ENCODE peak calls at places on chromosomes 12 and 14, in seven cellular contexts. G is IMR-90, P is ovary, J is transverse colon, Y is HepG2, K is HCT116, N is body of pancreas. L is an unnamed sample.

GRCh38 chr12:40911676-40912075 is 219.4 kb downstream of the CNTN1 start:
- DNase-seq in G (no peak), J (no peak), N (no peak), P (no peak), K (peak), Y (no peak), L (no peak)

GRCh38 chr14:23299558-23299957 is 3.1 kb downstream of the PPP1R3E start:
- DNase-seq in P (no peak), Y (peak), N (no peak), J (no peak), G (peak), K (no peak), L (peak)

GRCh38 chr14:23321572-23322547 is 603 bp downstream of the PABPN1 start:
- DNase-seq in K (no peak), G (peak), Y (peak), P (no peak), J (peak), N (peak), L (no peak)

GRCh38 chr14:104392001-104392395 is 187.6 kb upstream of the C14orf180 start:
- DNase-seq in K (no peak), J (no peak), N (no peak), G (no peak), P (no peak), Y (no peak), L (no peak)

GRCh38 chr12:92143280-92143679 is 2.4 kb downstream of the BTG1 start:
- DNase-seq in K (no peak), Y (no peak), J (no peak), N (no peak), G (no peak), P (no peak), L (no peak)

GRCh38 chr12:48021485-48022179 is 17.4 kb upstream of the COL2A1 start:
- DNase-seq in N (no peak), J (peak), P (no peak), K (no peak), G (no peak), Y (no peak), L (no peak)

GRCh38 chr14:55241673-55242072 is 29.5 kb upstream of the FBXO34 start:
- DNase-seq in G (no peak), P (no peak), J (no peak), N (no peak), K (no peak), Y (no peak), L (no peak)

GRCh38 chr12:77031745-77032144 is 33.6 kb downstream of the E2F7 start:
- DNase-seq in G (peak), Y (no peak), P (no peak), J (no peak), N (no peak), K (no peak), L (no peak)

GRCh38 chr14:100840751-100841444 is 15.0 kb downstream of the MEG3 start:
- DNase-seq in Y (no peak), K (no peak), P (no peak), N (no peak), J (no peak), G (no peak), L (no peak)

GRCh38 chr14:65412881-65413738 is 580 bp downstream of the FUT8 start:
- DNase-seq in J (peak), N (peak), Y (peak), P (peak), G (peak), K (no peak), L (no peak)

GRCh38 chr12:84124211-84124610 is 788.4 kb downstream of the SLC6A15 start:
- DNase-seq in Y (no peak), K (no peak), J (no peak), P (no peak), N (no peak), G (peak), L (no peak)

GRCh38 chr12:130127909-130128763 is 34.1 kb upstream of the FZD10 start:
- DNase-seq in N (peak), G (no peak), Y (no peak), P (peak), J (no peak), K (no peak), L (peak)

GRCh38 chr14:77122555-77123125 is 19.0 kb downstream of the ZDHHC22 start:
- DNase-seq in N (no peak), P (no peak), G (no peak), J (no peak), K (no peak), Y (no peak), L (no peak)

GRCh38 chr12:12872139-12872933 is 19.0 kb upstream of the GPRC5A start:
- DNase-seq in J (peak), G (peak), N (no peak), Y (peak), K (peak), P (no peak), L (no peak)

GRCh38 chr14:92400579-92401444 is 77.8 kb downstream of the SLC24A4 start:
- DNase-seq in G (peak), J (no peak), K (no peak), N (no peak), P (no peak), Y (no peak), L (no peak)

GRCh38 chr12:3931721-3932120 is 58.5 kb upstream of the PARP11 start:
- DNase-seq in P (no peak), Y (no peak), N (no peak), J (no peak), K (no peak), G (no peak), L (peak)

GRCh38 chr12:109555431-109556315 is 17.6 kb downstream of the MMAB start:
- DNase-seq in N (no peak), Y (no peak), G (no peak), J (no peak), K (no peak), P (no peak), L (no peak)

GRCh38 chr14:56686416-56686815 is 106.8 kb downstream of the TMEM260 start:
- DNase-seq in K (no peak), J (peak), G (no peak), Y (peak), P (no peak), N (peak), L (peak)

GRCh38 chr12:116389990-116390655 is 112.6 kb upstream of the MED13L start:
- DNase-seq in Y (no peak), P (no peak), N (no peak), K (peak), G (peak), J (no peak), L (no peak)

GRCh38 chr12:1533205-1533601 is 61.2 kb downstream of the FBXL14 start:
- DNase-seq in J (no peak), G (no peak), Y (no peak), P (no peak), N (no peak), K (no peak), L (no peak)

GRCh38 chr12:116194935-116195431 is 82.5 kb downstream of the MED13L start:
- DNase-seq in J (peak), G (no peak), P (no peak), K (no peak), N (no peak), Y (no peak), L (no peak)

GRCh38 chr12:47744005-47744651 is 14.6 kb downstream of the RAPGEF3 start:
- DNase-seq in G (no peak), P (no peak), Y (peak), J (peak), K (peak), N (peak), L (peak)

GRCh38 chr14:104001003-104001402 is 58.7 kb upstream of the RD3L start:
- DNase-seq in G (no peak), N (no peak), J (no peak), P (no peak), K (peak), Y (peak), L (no peak)

GRCh38 chr14:77059276-77059934 is 30.9 kb upstream of the IRF2BPL start:
- DNase-seq in N (peak), K (peak), J (no peak), P (no peak), Y (peak), G (peak), L (no peak)

GRCh38 chr14:24774167-24774915 is 140.4 kb upstream of the GZMB start:
- DNase-seq in N (no peak), K (no peak), J (no peak), Y (no peak), G (no peak), P (no peak), L (no peak)

GRCh38 chr12:126950266-126950665 is 1316.7 kb upstream of the TMEM132C start:
- DNase-seq in G (no peak), J (no peak), N (no peak), P (no peak), K (no peak), Y (no peak), L (no peak)

DNA sequence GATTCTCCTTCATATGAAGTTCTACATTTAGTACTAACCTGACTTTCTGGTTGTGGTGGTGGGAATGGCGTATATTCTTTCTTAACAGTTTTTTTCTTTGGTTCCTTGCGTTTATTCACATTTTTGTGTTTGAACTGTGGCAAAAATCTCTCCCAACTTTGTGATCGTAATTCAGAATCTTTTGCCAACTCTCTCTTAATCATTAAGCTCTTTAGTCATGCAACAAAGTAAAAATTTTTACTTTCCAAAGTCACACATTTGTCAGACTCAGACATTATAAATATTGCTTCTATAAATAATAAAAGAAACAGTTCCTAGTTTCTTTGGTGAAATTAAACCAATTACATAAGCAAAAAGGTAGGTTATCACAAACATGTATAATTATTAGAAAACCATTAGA is 7.5 kb downstream of the KRR1 start:
- DNase-seq in J (no peak), N (no peak), P (no peak), Y (no peak), G (no peak), K (no peak), L (no peak)
- TF ChIP-seq POLR2A in J (no peak), N (no peak), P (no peak), Y (no peak), G (no peak), K (no peak), L (no peak)

DNA sequence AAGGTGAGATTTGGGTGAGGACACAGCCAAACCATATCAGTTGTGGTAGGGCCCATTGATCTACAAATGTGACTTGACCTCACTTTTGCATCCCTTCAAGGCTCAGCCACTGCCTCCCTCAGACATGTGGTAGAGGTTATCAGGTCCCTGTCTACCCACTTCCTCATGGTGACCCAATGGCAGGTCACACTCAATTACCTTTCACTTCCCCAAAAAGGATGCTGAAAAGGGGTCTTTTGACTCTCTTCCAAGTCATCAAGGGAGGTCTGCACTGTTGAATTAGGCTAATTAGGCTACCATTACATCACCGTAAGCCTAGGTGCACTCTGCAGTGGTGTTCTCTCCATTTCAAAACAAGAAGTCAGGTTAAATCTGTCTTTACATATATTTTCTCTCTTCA is 22.6 kb upstream of the DRAM1 start:
- DNase-seq in J (no peak), Y (no peak), G (no peak), P (no peak), K (no peak), N (no peak), L (no peak)
- H3K27ac ChIP-seq in J (no peak), Y (no peak), G (peak), P (no peak), K (no peak), N (no peak), L (no peak)

DNA sequence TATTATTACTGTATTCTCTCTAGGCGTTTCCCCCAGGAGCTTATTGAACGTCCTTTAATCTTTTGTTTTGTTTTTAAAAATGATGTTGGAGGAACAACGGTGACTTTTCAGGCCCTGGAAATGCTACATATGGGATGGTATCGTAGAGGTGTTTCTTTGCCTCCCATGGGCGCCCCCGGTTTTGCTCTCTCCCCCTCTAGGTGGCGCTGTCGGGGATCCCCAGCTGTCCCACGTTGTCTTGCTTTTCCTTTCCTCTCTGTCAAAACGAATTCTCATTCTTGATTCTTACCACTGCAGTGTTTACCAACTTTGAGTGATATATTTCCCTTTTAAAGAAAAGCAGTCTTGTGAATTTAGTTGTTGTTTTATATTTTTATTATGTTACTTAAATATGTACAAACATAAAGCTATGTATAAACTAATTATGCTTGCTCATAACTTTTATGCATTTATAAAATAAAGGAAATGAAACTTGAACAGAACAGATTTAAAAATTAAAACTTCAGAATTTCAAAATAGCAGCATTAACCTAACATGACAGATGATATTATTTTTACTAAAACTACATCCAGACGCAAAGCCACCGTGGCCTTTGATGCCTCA is 171.9 kb downstream of the RGS6 start:
- DNase-seq in K (peak), G (no peak), N (peak), J (peak), Y (no peak), P (no peak), L (peak)
- TF ChIP-seq CTCF in K (peak), G (peak), N (peak), J (peak), Y (peak), P (no peak), L (peak)

GRCh38 chr14:51627313-51627712 is 24.4 kb upstream of the FRMD6 start:
- DNase-seq in N (no peak), K (no peak), Y (no peak), P (no peak), J (no peak), G (no peak), L (no peak)

GRCh38 chr14:51626788-51627187 is 24.9 kb upstream of the FRMD6 start:
- DNase-seq in P (no peak), J (no peak), N (no peak), K (no peak), Y (no peak), G (no peak), L (no peak)

GRCh38 chr14:51630987-51631386 is 20.7 kb upstream of the FRMD6 start:
- DNase-seq in Y (no peak), G (no peak), J (no peak), N (no peak), P (no peak), K (no peak), L (no peak)

GRCh38 chr14:51626185-51626584 is 25.5 kb upstream of the FRMD6 start:
- DNase-seq in G (no peak), Y (no peak), K (no peak), J (no peak), N (no peak), P (no peak), L (no peak)

DNA sequence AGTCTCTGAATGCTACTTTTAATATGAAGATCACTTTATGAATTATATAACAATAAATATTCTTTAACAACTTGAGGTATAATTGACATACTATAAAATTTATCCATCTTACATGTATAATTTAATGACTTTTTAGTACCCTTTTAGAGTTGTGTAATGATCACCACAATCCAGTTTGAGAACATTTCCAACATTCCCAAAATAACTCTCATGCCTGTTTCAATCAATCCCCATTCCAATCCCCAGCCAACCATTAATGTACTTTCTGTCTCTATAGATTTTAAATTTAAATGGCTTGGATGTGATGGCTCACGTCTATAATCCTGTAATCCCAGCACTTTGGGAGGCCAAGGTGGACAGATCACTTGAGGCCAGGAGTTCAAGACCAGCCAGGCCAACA is 23.5 kb upstream of the FRMD6 start:
- DNase-seq in N (no peak), J (no peak), K (no peak), Y (no peak), P (no peak), G (no peak), L (no peak)
- TF ChIP-seq POLR2A in N (no peak), J (no peak), K (no peak), Y (no peak), P (no peak), G (no peak), L (no peak)

GRCh38 chr14:80867091-80867490 is 74.4 kb downstream of the CEP128 start:
- DNase-seq in G (peak), N (no peak), Y (no peak), J (no peak), K (no peak), P (no peak), L (no peak)

GRCh38 chr14:80867798-80868197 is 73.7 kb downstream of the CEP128 start:
- DNase-seq in G (no peak), Y (no peak), N (no peak), K (no peak), P (no peak), J (no peak), L (no peak)

DNA sequence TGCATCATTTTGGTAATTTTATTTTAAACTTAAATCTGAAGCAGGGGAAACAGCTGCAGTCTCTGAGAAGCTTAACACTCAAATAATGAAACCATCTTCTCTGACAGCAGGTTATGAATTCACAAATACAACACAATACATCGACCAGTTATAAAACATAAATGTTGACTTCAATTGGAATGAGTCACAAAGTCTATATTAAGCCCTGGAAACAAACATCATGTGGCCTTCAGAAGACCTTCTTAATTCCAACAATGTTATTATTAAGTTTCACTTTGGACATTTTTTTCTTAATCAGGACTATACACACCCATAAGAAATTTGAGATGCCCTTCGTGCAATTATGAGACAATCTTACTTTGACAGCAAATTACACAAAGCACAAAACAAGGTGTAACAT is 68.9 kb downstream of the CEP128 start:
- DNase-seq in N (no peak), G (peak), J (no peak), K (no peak), P (no peak), Y (no peak), L (no peak)
- H3K27ac ChIP-seq in N (no peak), G (no peak), J (no peak), K (no peak), P (no peak), Y (no peak), L (no peak)

GRCh38 chr12:24780969-24781368 is 167.9 kb downstream of the BCAT1 start:
- DNase-seq in P (no peak), J (no peak), K (no peak), Y (no peak), G (peak), N (no peak), L (no peak)
- TF ChIP-seq CTCF in P (no peak), J (no peak), K (no peak), Y (peak), G (peak), N (no peak), L (no peak)

L was measured in thyroid gland.